ENCODE peak calls at places on chromosomes 6 and 20, in six cellular contexts. L is stimulated activated CD4-positive, alpha-beta T cell treated with anti-CD3 and anti-CD28 coated beads, Interleukin-2, amount 100 ng/mL, for 48 hours; F is activated T-cell treated with anti-CD3 and anti-CD28 coated beads for 1 hour; C is H7; Y is ascending aorta; H is cardiac fibroblast. G is an unnamed sample.

GRCh38 chr6:41088451-41088850 is 15.7 kb downstream of the NFYA start:
- DNase-seq in H (no peak), C (no peak), F (no peak), L (no peak), Y (no peak), G (no peak)

GRCh38 chr6:63441266-63441956 is 121.6 kb upstream of the LGSN start:
- DNase-seq in F (no peak), H (no peak), C (peak; percentile 32), L (no peak), Y (no peak), G (peak; percentile 61)

GRCh38 chr20:59932616-59933295 is 681 bp downstream of the SYCP2 start:
- DNase-seq in C (peak; percentile 26), H (no peak), F (no peak), Y (no peak), L (no peak), G (no peak)

GRCh38 chr6:14804444-14805210 is 441.2 kb upstream of the JARID2 start:
- DNase-seq in C (no peak), H (peak; percentile 84), Y (no peak), L (no peak), F (no peak), G (no peak)

GRCh38 chr6:7074870-7075269 is 32.9 kb upstream of the RREB1 start:
- DNase-seq in C (no peak), L (no peak), H (no peak), Y (no peak), F (no peak), G (no peak)

GRCh38 chr20:53598140-53599038 is 4.8 kb upstream of the ZNF217 start:
- DNase-seq in Y (no peak), F (no peak), L (no peak), H (no peak), C (no peak), G (peak; percentile 48)

GRCh38 chr6:73657201-73657600 is 3.4 kb upstream of the SLC17A5 start:
- DNase-seq in L (no peak), F (no peak), Y (no peak), C (no peak), H (no peak), G (no peak)

GRCh38 chr20:38357653-38358207 is 11.4 kb downstream of the LBP start:
- DNase-seq in C (no peak), H (no peak), Y (no peak), F (no peak), L (no peak), G (no peak)

GRCh38 chr6:148501178-148501590 is 158.5 kb downstream of the SASH1 start:
- DNase-seq in Y (peak; percentile 89), H (peak; percentile 99), L (no peak), C (no peak), F (no peak), G (no peak)

GRCh38 chr20:44702776-44703175 is 12.4 kb upstream of the CCN5 start:
- DNase-seq in H (peak; percentile 97), C (no peak), L (no peak), F (no peak), Y (peak; percentile 96), G (no peak)

GRCh38 chr20:32152421-32153155 is 43.1 kb downstream of the TM9SF4 start:
- DNase-seq in F (no peak), H (peak; percentile 21), C (no peak), Y (no peak), L (no peak), G (peak; percentile 58)

GRCh38 chr6:7146079-7146828 is 38.5 kb downstream of the RREB1 start:
- DNase-seq in F (no peak), C (no peak), Y (peak; percentile 76), L (no peak), H (peak; percentile 78), G (peak; percentile 62)

GRCh38 chr20:61922936-61923335 is 142.7 kb downstream of the TAF4 start:
- DNase-seq in Y (no peak), H (no peak), F (no peak), L (no peak), C (no peak), G (no peak)

GRCh38 chr6:11637266-11637665 is 99.7 kb downstream of the TMEM170B start:
- DNase-seq in C (no peak), H (no peak), Y (peak; percentile 15), F (no peak), L (no peak), G (no peak)

GRCh38 chr20:14055127-14055742 is 59.9 kb downstream of the MACROD2 start:
- DNase-seq in F (no peak), C (peak; percentile 15), L (no peak), Y (no peak), H (peak; percentile 80), G (no peak)

GRCh38 chr20:58685988-58686387 is 6.6 kb upstream of the NPEPL1 start:
- DNase-seq in H (no peak), F (no peak), Y (no peak), C (no peak), L (no peak), G (peak; percentile 38)

GRCh38 chr6:112282217-112282616 is 27.9 kb upstream of the LAMA4 start:
- DNase-seq in Y (no peak), H (peak; percentile 84), C (no peak), L (no peak), F (no peak), G (peak; percentile 58)

GRCh38 chr6:99614430-99615161 is 8.0 kb downstream of the PRDM13 start:
- DNase-seq in Y (no peak), H (no peak), L (no peak), C (peak; percentile 81), F (no peak), G (peak; percentile 86)

GRCh38 chr6:129448965-129449364 is 261.0 kb downstream of the ARHGAP18 start:
- DNase-seq in H (no peak), Y (no peak), F (no peak), L (no peak), C (no peak), G (no peak)